ENCODE peak calls at places on chromosomes 11 and 22, in seven cellular contexts. One of them, this sample, is unnamed.

GRCh38 chr11:45289369-45289768 is 3.2 kb upstream of the SYT13 start:
- DNase-seq in right cardiac atrium: no peak
- DNase-seq in heart left ventricle: no peak
- DNase-seq in upper lobe of right lung: no peak
- DNase-seq in tibial nerve: no peak
- DNase-seq in neuronal stem cell: no peak
- DNase-seq in dorsolateral prefrontal cortex: no peak
- DNase-seq in this sample: no peak

GRCh38 chr11:121369366-121369765 is 76.8 kb downstream of the SC5D start:
- DNase-seq in heart left ventricle: no peak
- DNase-seq in neuronal stem cell: no peak
- DNase-seq in dorsolateral prefrontal cortex: no peak
- DNase-seq in upper lobe of right lung: no peak
- DNase-seq in right cardiac atrium: no peak
- DNase-seq in tibial nerve: no peak
- DNase-seq in this sample: no peak

GRCh38 chr11:19089421-19089820 is 27.5 kb upstream of the ZDHHC13 start:
- DNase-seq in right cardiac atrium: no peak
- DNase-seq in neuronal stem cell: no peak
- DNase-seq in tibial nerve: no peak
- DNase-seq in upper lobe of right lung: no peak
- DNase-seq in dorsolateral prefrontal cortex: no peak
- DNase-seq in heart left ventricle: no peak
- DNase-seq in this sample: peak

GRCh38 chr11:116240661-116241060 is 532.1 kb downstream of the BUD13 start:
- DNase-seq in dorsolateral prefrontal cortex: no peak
- DNase-seq in tibial nerve: no peak
- DNase-seq in heart left ventricle: no peak
- DNase-seq in right cardiac atrium: no peak
- DNase-seq in upper lobe of right lung: no peak
- DNase-seq in neuronal stem cell: no peak
- DNase-seq in this sample: no peak

GRCh38 chr11:73162196-73162740 is 20.1 kb upstream of the FCHSD2 start:
- DNase-seq in upper lobe of right lung: no peak
- DNase-seq in neuronal stem cell: no peak
- DNase-seq in dorsolateral prefrontal cortex: no peak
- DNase-seq in tibial nerve: no peak
- DNase-seq in heart left ventricle: no peak
- DNase-seq in right cardiac atrium: no peak
- DNase-seq in this sample: no peak

GRCh38 chr11:23151819-23152218 is 291.5 kb upstream of the CCDC179 start:
- DNase-seq in tibial nerve: no peak
- DNase-seq in upper lobe of right lung: no peak
- DNase-seq in heart left ventricle: no peak
- DNase-seq in right cardiac atrium: no peak
- DNase-seq in neuronal stem cell: no peak
- DNase-seq in dorsolateral prefrontal cortex: no peak
- DNase-seq in this sample: no peak

GRCh38 chr11:16933756-16934603 is 80.2 kb downstream of the PLEKHA7 start:
- DNase-seq in neuronal stem cell: no peak
- DNase-seq in upper lobe of right lung: no peak
- DNase-seq in heart left ventricle: peak
- DNase-seq in tibial nerve: no peak
- DNase-seq in right cardiac atrium: peak
- DNase-seq in dorsolateral prefrontal cortex: no peak
- DNase-seq in this sample: no peak

GRCh38 chr11:47271961-47272661 is 2.2 kb downstream of the MADD start:
- DNase-seq in right cardiac atrium: peak
- DNase-seq in neuronal stem cell: no peak
- DNase-seq in heart left ventricle: peak
- DNase-seq in tibial nerve: no peak
- DNase-seq in dorsolateral prefrontal cortex: peak
- DNase-seq in upper lobe of right lung: no peak
- DNase-seq in this sample: no peak

GRCh38 chr11:125284209-125284608 is 119.7 kb downstream of the PKNOX2 start:
- DNase-seq in heart left ventricle: no peak
- DNase-seq in neuronal stem cell: no peak
- DNase-seq in upper lobe of right lung: no peak
- DNase-seq in right cardiac atrium: no peak
- DNase-seq in dorsolateral prefrontal cortex: no peak
- DNase-seq in tibial nerve: no peak
- DNase-seq in this sample: no peak

GRCh38 chr11:125280646-125281045 is 116.1 kb downstream of the PKNOX2 start:
- DNase-seq in neuronal stem cell: no peak
- DNase-seq in right cardiac atrium: no peak
- DNase-seq in dorsolateral prefrontal cortex: no peak
- DNase-seq in heart left ventricle: no peak
- DNase-seq in upper lobe of right lung: no peak
- DNase-seq in tibial nerve: no peak
- DNase-seq in this sample: no peak

GRCh38 chr11:125281831-125282595 is 117.5 kb downstream of the PKNOX2 start:
- DNase-seq in upper lobe of right lung: no peak
- DNase-seq in dorsolateral prefrontal cortex: no peak
- DNase-seq in heart left ventricle: no peak
- DNase-seq in right cardiac atrium: no peak
- DNase-seq in neuronal stem cell: no peak
- DNase-seq in tibial nerve: no peak
- DNase-seq in this sample: peak

GRCh38 chr11:125279680-125280079 is 115.1 kb downstream of the PKNOX2 start:
- DNase-seq in tibial nerve: no peak
- DNase-seq in right cardiac atrium: no peak
- DNase-seq in dorsolateral prefrontal cortex: no peak
- DNase-seq in upper lobe of right lung: no peak
- DNase-seq in heart left ventricle: no peak
- DNase-seq in neuronal stem cell: no peak
- DNase-seq in this sample: no peak

DNA sequence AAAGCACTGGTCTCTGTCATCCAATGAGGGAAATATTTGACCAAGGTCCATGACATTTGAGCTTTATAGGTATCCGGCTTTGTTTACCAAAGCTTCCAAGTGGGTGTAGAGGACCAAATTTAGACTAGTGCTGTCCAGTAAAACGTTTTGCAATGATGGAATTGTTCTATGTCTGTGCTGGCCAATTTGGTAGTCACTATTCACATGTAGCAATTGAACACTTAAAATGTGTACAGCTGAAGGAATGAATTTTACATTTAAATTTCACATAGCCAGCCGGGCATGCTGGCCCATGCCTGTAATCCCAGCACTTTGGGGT is 118.0 kb downstream of the PKNOX2 start:
- DNase-seq in heart left ventricle: no peak
- DNase-seq in neuronal stem cell: no peak
- DNase-seq in dorsolateral prefrontal cortex: no peak
- DNase-seq in upper lobe of right lung: no peak
- DNase-seq in tibial nerve: no peak
- DNase-seq in right cardiac atrium: no peak
- DNase-seq in this sample: no peak
- H3K27ac ChIP-seq in heart left ventricle: no peak
- H3K27ac ChIP-seq in neuronal stem cell: no peak
- H3K27ac ChIP-seq in dorsolateral prefrontal cortex: no peak
- H3K27ac ChIP-seq in upper lobe of right lung: no peak
- H3K27ac ChIP-seq in tibial nerve: no peak
- H3K27ac ChIP-seq in right cardiac atrium: no peak
- H3K27ac ChIP-seq in this sample: no peak

GRCh38 chr22:45934659-45935341 is 42.2 kb downstream of the WNT7B start:
- DNase-seq in right cardiac atrium: peak
- DNase-seq in neuronal stem cell: no peak
- DNase-seq in heart left ventricle: no peak
- DNase-seq in dorsolateral prefrontal cortex: peak
- DNase-seq in tibial nerve: no peak
- DNase-seq in upper lobe of right lung: no peak
- DNase-seq in this sample: peak

GRCh38 chr22:45934168-45934564 is 42.8 kb downstream of the WNT7B start:
- DNase-seq in heart left ventricle: no peak
- DNase-seq in neuronal stem cell: no peak
- DNase-seq in upper lobe of right lung: no peak
- DNase-seq in right cardiac atrium: no peak
- DNase-seq in dorsolateral prefrontal cortex: no peak
- DNase-seq in tibial nerve: no peak
- DNase-seq in this sample: no peak

GRCh38 chr22:45937960-45938359 is 39.0 kb downstream of the WNT7B start:
- DNase-seq in dorsolateral prefrontal cortex: no peak
- DNase-seq in right cardiac atrium: no peak
- DNase-seq in upper lobe of right lung: no peak
- DNase-seq in heart left ventricle: no peak
- DNase-seq in tibial nerve: no peak
- DNase-seq in neuronal stem cell: no peak
- DNase-seq in this sample: no peak

GRCh38 chr22:45933503-45934167 is 43.3 kb downstream of the WNT7B start:
- DNase-seq in neuronal stem cell: no peak
- DNase-seq in dorsolateral prefrontal cortex: no peak
- DNase-seq in heart left ventricle: no peak
- DNase-seq in right cardiac atrium: no peak
- DNase-seq in upper lobe of right lung: no peak
- DNase-seq in tibial nerve: no peak
- DNase-seq in this sample: no peak

DNA sequence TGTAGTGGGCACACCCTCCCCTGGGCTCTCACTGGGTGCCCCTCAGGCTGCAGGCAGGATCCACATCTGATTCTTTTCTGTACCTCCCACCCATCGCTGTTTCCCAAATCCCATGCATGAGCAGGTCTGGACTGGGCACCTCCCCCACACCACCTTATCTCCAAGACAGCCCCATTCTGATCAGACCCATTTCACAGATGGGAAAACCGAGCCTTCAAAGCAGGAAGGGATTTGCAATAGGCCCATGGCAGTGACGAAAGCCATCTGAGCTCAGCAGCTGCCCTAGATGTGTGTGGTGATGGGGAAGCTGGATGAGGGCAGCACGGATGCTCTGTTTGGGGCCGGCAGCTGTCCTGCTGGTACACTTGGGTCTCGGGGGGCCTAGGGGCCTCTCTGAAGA is 41.4 kb downstream of the WNT7B start:
- DNase-seq in tibial nerve: no peak
- DNase-seq in upper lobe of right lung: no peak
- DNase-seq in right cardiac atrium: no peak
- DNase-seq in neuronal stem cell: no peak
- DNase-seq in heart left ventricle: no peak
- DNase-seq in dorsolateral prefrontal cortex: no peak
- DNase-seq in this sample: no peak
- H3K27ac ChIP-seq in tibial nerve: no peak
- H3K27ac ChIP-seq in upper lobe of right lung: no peak
- H3K27ac ChIP-seq in right cardiac atrium: no peak
- H3K27ac ChIP-seq in neuronal stem cell: no peak
- H3K27ac ChIP-seq in heart left ventricle: no peak
- H3K27ac ChIP-seq in dorsolateral prefrontal cortex: no peak
- H3K27ac ChIP-seq in this sample: peak

GRCh38 chr11:68842427-68843051 is 823 bp upstream of the CPT1A start:
- DNase-seq in tibial nerve: no peak
- DNase-seq in neuronal stem cell: no peak
- DNase-seq in dorsolateral prefrontal cortex: no peak
- DNase-seq in heart left ventricle: no peak
- DNase-seq in right cardiac atrium: peak
- DNase-seq in upper lobe of right lung: no peak
- DNase-seq in this sample: no peak

GRCh38 chr11:68839953-68840641 is 1.6 kb downstream of the CPT1A start:
- DNase-seq in neuronal stem cell: no peak
- DNase-seq in right cardiac atrium: peak
- DNase-seq in tibial nerve: no peak
- DNase-seq in upper lobe of right lung: no peak
- DNase-seq in dorsolateral prefrontal cortex: no peak
- DNase-seq in heart left ventricle: no peak
- DNase-seq in this sample: no peak

GRCh38 chr11:68839054-68839865 is 2.5 kb downstream of the CPT1A start:
- DNase-seq in heart left ventricle: peak
- DNase-seq in tibial nerve: peak
- DNase-seq in right cardiac atrium: peak
- DNase-seq in upper lobe of right lung: peak
- DNase-seq in dorsolateral prefrontal cortex: peak
- DNase-seq in neuronal stem cell: peak
- DNase-seq in this sample: peak

GRCh38 chr11:68841718-68842426 is at the start of gene CPT1A:
- DNase-seq in dorsolateral prefrontal cortex: no peak
- DNase-seq in heart left ventricle: peak
- DNase-seq in neuronal stem cell: no peak
- DNase-seq in upper lobe of right lung: peak
- DNase-seq in right cardiac atrium: peak
- DNase-seq in tibial nerve: peak
- DNase-seq in this sample: no peak

DNA sequence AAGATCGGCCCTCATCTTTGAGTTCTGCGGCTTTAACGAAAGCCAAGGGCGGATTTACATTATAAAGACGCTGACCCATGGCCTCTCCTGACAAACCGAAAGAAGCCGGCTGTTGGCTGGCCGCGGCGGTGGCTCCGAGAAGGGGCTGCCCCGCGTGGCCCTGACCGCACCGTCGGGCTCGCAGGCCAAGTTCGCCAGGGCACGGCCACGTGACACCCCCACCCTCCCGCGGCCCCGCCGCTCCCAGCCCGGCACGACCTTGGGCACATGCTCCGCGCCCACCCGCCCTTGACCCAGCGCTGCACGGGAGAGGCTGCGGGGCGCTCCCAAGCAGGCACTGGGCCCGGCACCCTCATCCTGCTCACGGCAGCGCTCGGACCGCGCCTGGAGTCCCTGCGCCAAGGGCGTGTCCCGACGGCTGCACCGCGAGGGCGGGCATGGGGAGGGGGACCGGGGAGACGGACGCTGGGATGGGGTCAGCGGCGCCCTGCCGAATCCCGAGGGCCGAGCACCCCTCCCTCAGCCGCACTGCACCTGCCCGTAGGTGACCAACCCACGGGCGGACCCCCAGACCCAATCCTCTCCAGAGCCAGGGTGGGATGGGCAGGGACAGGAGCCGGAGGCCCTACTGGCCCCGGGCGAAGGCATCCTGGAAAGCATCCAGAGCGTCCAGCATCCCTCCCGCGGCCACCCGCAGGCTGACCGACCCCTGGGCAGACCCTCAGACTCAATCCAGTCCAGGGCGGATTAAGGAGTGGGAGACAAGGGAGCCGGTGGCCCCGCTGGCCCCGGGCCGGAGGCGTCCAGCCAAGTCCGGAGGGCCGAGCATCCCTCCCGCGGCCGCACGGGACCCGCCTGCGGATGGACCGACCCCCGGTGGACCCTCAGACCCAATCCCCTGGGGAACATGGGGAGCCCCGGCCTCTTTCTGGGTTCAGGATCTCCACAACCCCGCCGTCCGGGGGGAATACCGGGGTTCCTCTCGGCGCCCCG is 759 bp downstream of the CPT1A start:
- DNase-seq in right cardiac atrium: peak
- DNase-seq in tibial nerve: peak
- DNase-seq in neuronal stem cell: no peak
- DNase-seq in dorsolateral prefrontal cortex: no peak
- DNase-seq in heart left ventricle: peak
- DNase-seq in upper lobe of right lung: peak
- DNase-seq in this sample: no peak
- H3K27ac ChIP-seq in right cardiac atrium: peak
- H3K27ac ChIP-seq in tibial nerve: peak
- H3K27ac ChIP-seq in neuronal stem cell: no peak
- H3K27ac ChIP-seq in dorsolateral prefrontal cortex: peak
- H3K27ac ChIP-seq in heart left ventricle: peak
- H3K27ac ChIP-seq in upper lobe of right lung: peak
- H3K27ac ChIP-seq in this sample: peak

DNA sequence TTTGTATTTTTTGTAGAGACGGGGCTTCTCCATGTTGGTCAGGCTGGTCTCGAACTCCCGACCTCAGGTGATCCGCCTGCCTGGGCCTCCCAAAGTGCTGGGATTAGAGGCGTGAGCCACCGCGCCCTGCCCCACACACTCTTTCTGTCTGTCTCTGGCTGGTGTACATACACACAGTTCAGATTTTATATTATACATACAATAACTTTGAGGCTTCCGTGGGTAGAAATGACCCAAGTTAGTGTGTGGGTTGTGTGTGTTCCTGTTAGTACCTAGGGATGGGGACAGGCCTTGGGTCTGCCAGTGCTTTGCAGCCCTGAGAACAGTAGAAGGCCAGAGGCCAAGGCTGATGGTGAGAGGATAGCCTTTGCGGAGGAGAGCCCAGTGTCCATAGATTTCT is 2.8 kb downstream of the ZBTB16 start:
- DNase-seq in tibial nerve: no peak
- DNase-seq in dorsolateral prefrontal cortex: no peak
- DNase-seq in upper lobe of right lung: no peak
- DNase-seq in heart left ventricle: no peak
- DNase-seq in right cardiac atrium: no peak
- DNase-seq in neuronal stem cell: no peak
- DNase-seq in this sample: no peak
- H3K27ac ChIP-seq in tibial nerve: peak
- H3K27ac ChIP-seq in dorsolateral prefrontal cortex: peak
- H3K27ac ChIP-seq in upper lobe of right lung: peak
- H3K27ac ChIP-seq in heart left ventricle: peak
- H3K27ac ChIP-seq in right cardiac atrium: peak
- H3K27ac ChIP-seq in neuronal stem cell: no peak
- H3K27ac ChIP-seq in this sample: no peak

This sample was measured in epithelial cell of prostate.